ENCODE peak calls at places on chromosomes 16 and 17, in nine cellular contexts. One of them, this sample, is unnamed.

GRCh38 chr16:31141489-31142108 is 6.1 kb upstream of the PRSS8 start:
- DNase-seq in left cardiac atrium: no peak
- DNase-seq in stimulated activated naive CD8-positive, alpha-beta T cell treated with anti-CD3 and anti-CD28 coated beads, Interleukin-15, Interleukin-2, amounts not matched to agents 100 U/mL and 50 U/mL, for 24 hours: peak
- DNase-seq in Ammon's horn: no peak
- DNase-seq in NCI-H748 treated with DMSO at 0.1 percent for 48 hours: no peak
- DNase-seq in activated CD4-positive, alpha-beta memory T cell treated with anti-CD3 and anti-CD28 coated beads for 36 hours: peak
- DNase-seq in NCI-H2081: no peak
- DNase-seq in AML-193: no peak
- DNase-seq in nucleus accumbens: peak
- DNase-seq in this sample: peak

GRCh38 chr16:89922477-89922883 is 662 bp upstream of the TUBB3 start:
- DNase-seq in stimulated activated naive CD8-positive, alpha-beta T cell treated with anti-CD3 and anti-CD28 coated beads, Interleukin-15, Interleukin-2, amounts not matched to agents 100 U/mL and 50 U/mL, for 24 hours: peak
- DNase-seq in NCI-H2081: no peak
- DNase-seq in Ammon's horn: no peak
- DNase-seq in AML-193: no peak
- DNase-seq in left cardiac atrium: peak
- DNase-seq in nucleus accumbens: peak
- DNase-seq in NCI-H748 treated with DMSO at 0.1 percent for 48 hours: no peak
- DNase-seq in activated CD4-positive, alpha-beta memory T cell treated with anti-CD3 and anti-CD28 coated beads for 36 hours: peak
- DNase-seq in this sample: peak

GRCh38 chr17:62194401-62194800 is 129.3 kb upstream of the MED13 start:
- DNase-seq in Ammon's horn: no peak
- DNase-seq in nucleus accumbens: no peak
- DNase-seq in left cardiac atrium: no peak
- DNase-seq in NCI-H2081: no peak
- DNase-seq in stimulated activated naive CD8-positive, alpha-beta T cell treated with anti-CD3 and anti-CD28 coated beads, Interleukin-15, Interleukin-2, amounts not matched to agents 100 U/mL and 50 U/mL, for 24 hours: no peak
- DNase-seq in NCI-H748 treated with DMSO at 0.1 percent for 48 hours: no peak
- DNase-seq in AML-193: no peak
- DNase-seq in activated CD4-positive, alpha-beta memory T cell treated with anti-CD3 and anti-CD28 coated beads for 36 hours: no peak
- DNase-seq in this sample: no peak

GRCh38 chr17:46915596-46915995 is 7.4 kb upstream of the GOSR2 start:
- DNase-seq in AML-193: no peak
- DNase-seq in stimulated activated naive CD8-positive, alpha-beta T cell treated with anti-CD3 and anti-CD28 coated beads, Interleukin-15, Interleukin-2, amounts not matched to agents 100 U/mL and 50 U/mL, for 24 hours: no peak
- DNase-seq in nucleus accumbens: no peak
- DNase-seq in activated CD4-positive, alpha-beta memory T cell treated with anti-CD3 and anti-CD28 coated beads for 36 hours: no peak
- DNase-seq in Ammon's horn: no peak
- DNase-seq in NCI-H748 treated with DMSO at 0.1 percent for 48 hours: no peak
- DNase-seq in left cardiac atrium: no peak
- DNase-seq in NCI-H2081: no peak
- DNase-seq in this sample: no peak

GRCh38 chr17:74202879-74203432 is 522 bp upstream of the RPL38 start:
- DNase-seq in activated CD4-positive, alpha-beta memory T cell treated with anti-CD3 and anti-CD28 coated beads for 36 hours: no peak
- DNase-seq in AML-193: no peak
- DNase-seq in nucleus accumbens: no peak
- DNase-seq in NCI-H2081: no peak
- DNase-seq in stimulated activated naive CD8-positive, alpha-beta T cell treated with anti-CD3 and anti-CD28 coated beads, Interleukin-15, Interleukin-2, amounts not matched to agents 100 U/mL and 50 U/mL, for 24 hours: no peak
- DNase-seq in NCI-H748 treated with DMSO at 0.1 percent for 48 hours: no peak
- DNase-seq in Ammon's horn: no peak
- DNase-seq in left cardiac atrium: no peak
- DNase-seq in this sample: no peak

GRCh38 chr16:30351586-30352419 is 3.3 kb downstream of the CD2BP2 start:
- DNase-seq in AML-193: no peak
- DNase-seq in stimulated activated naive CD8-positive, alpha-beta T cell treated with anti-CD3 and anti-CD28 coated beads, Interleukin-15, Interleukin-2, amounts not matched to agents 100 U/mL and 50 U/mL, for 24 hours: no peak
- DNase-seq in nucleus accumbens: peak
- DNase-seq in Ammon's horn: peak
- DNase-seq in NCI-H748 treated with DMSO at 0.1 percent for 48 hours: no peak
- DNase-seq in activated CD4-positive, alpha-beta memory T cell treated with anti-CD3 and anti-CD28 coated beads for 36 hours: no peak
- DNase-seq in left cardiac atrium: peak
- DNase-seq in NCI-H2081: no peak
- DNase-seq in this sample: no peak

GRCh38 chr17:62910277-62910676 is 55.8 kb upstream of the TANC2 start:
- DNase-seq in AML-193: no peak
- DNase-seq in stimulated activated naive CD8-positive, alpha-beta T cell treated with anti-CD3 and anti-CD28 coated beads, Interleukin-15, Interleukin-2, amounts not matched to agents 100 U/mL and 50 U/mL, for 24 hours: no peak
- DNase-seq in NCI-H748 treated with DMSO at 0.1 percent for 48 hours: no peak
- DNase-seq in left cardiac atrium: no peak
- DNase-seq in activated CD4-positive, alpha-beta memory T cell treated with anti-CD3 and anti-CD28 coated beads for 36 hours: no peak
- DNase-seq in nucleus accumbens: no peak
- DNase-seq in NCI-H2081: no peak
- DNase-seq in Ammon's horn: no peak
- DNase-seq in this sample: no peak

GRCh38 chr16:51084074-51084928 is 66.8 kb downstream of the SALL1 start:
- DNase-seq in NCI-H2081: no peak
- DNase-seq in activated CD4-positive, alpha-beta memory T cell treated with anti-CD3 and anti-CD28 coated beads for 36 hours: no peak
- DNase-seq in nucleus accumbens: no peak
- DNase-seq in stimulated activated naive CD8-positive, alpha-beta T cell treated with anti-CD3 and anti-CD28 coated beads, Interleukin-15, Interleukin-2, amounts not matched to agents 100 U/mL and 50 U/mL, for 24 hours: no peak
- DNase-seq in NCI-H748 treated with DMSO at 0.1 percent for 48 hours: no peak
- DNase-seq in AML-193: no peak
- DNase-seq in left cardiac atrium: no peak
- DNase-seq in Ammon's horn: no peak
- DNase-seq in this sample: no peak

GRCh38 chr17:73798111-73798748 is 154.0 kb upstream of the SDK2 start:
- DNase-seq in left cardiac atrium: no peak
- DNase-seq in NCI-H2081: no peak
- DNase-seq in NCI-H748 treated with DMSO at 0.1 percent for 48 hours: peak
- DNase-seq in activated CD4-positive, alpha-beta memory T cell treated with anti-CD3 and anti-CD28 coated beads for 36 hours: no peak
- DNase-seq in AML-193: no peak
- DNase-seq in Ammon's horn: no peak
- DNase-seq in stimulated activated naive CD8-positive, alpha-beta T cell treated with anti-CD3 and anti-CD28 coated beads, Interleukin-15, Interleukin-2, amounts not matched to agents 100 U/mL and 50 U/mL, for 24 hours: no peak
- DNase-seq in nucleus accumbens: no peak
- DNase-seq in this sample: no peak

GRCh38 chr17:13024526-13025263 is 6.9 kb upstream of the ELAC2 start:
- DNase-seq in activated CD4-positive, alpha-beta memory T cell treated with anti-CD3 and anti-CD28 coated beads for 36 hours: peak
- DNase-seq in nucleus accumbens: peak
- DNase-seq in AML-193: peak
- DNase-seq in left cardiac atrium: peak
- DNase-seq in stimulated activated naive CD8-positive, alpha-beta T cell treated with anti-CD3 and anti-CD28 coated beads, Interleukin-15, Interleukin-2, amounts not matched to agents 100 U/mL and 50 U/mL, for 24 hours: peak
- DNase-seq in NCI-H748 treated with DMSO at 0.1 percent for 48 hours: peak
- DNase-seq in Ammon's horn: peak
- DNase-seq in NCI-H2081: peak
- DNase-seq in this sample: peak

GRCh38 chr16:57167951-57168350 is 17.9 kb downstream of the PSME3IP1 start:
- DNase-seq in AML-193: peak
- DNase-seq in activated CD4-positive, alpha-beta memory T cell treated with anti-CD3 and anti-CD28 coated beads for 36 hours: no peak
- DNase-seq in NCI-H748 treated with DMSO at 0.1 percent for 48 hours: no peak
- DNase-seq in stimulated activated naive CD8-positive, alpha-beta T cell treated with anti-CD3 and anti-CD28 coated beads, Interleukin-15, Interleukin-2, amounts not matched to agents 100 U/mL and 50 U/mL, for 24 hours: no peak
- DNase-seq in nucleus accumbens: no peak
- DNase-seq in NCI-H2081: peak
- DNase-seq in left cardiac atrium: no peak
- DNase-seq in Ammon's horn: peak
- DNase-seq in this sample: no peak

GRCh38 chr16:25217921-25218320 is 1.2 kb downstream of the AQP8 start:
- DNase-seq in stimulated activated naive CD8-positive, alpha-beta T cell treated with anti-CD3 and anti-CD28 coated beads, Interleukin-15, Interleukin-2, amounts not matched to agents 100 U/mL and 50 U/mL, for 24 hours: no peak
- DNase-seq in nucleus accumbens: no peak
- DNase-seq in NCI-H2081: no peak
- DNase-seq in left cardiac atrium: no peak
- DNase-seq in activated CD4-positive, alpha-beta memory T cell treated with anti-CD3 and anti-CD28 coated beads for 36 hours: no peak
- DNase-seq in Ammon's horn: no peak
- DNase-seq in NCI-H748 treated with DMSO at 0.1 percent for 48 hours: no peak
- DNase-seq in AML-193: no peak
- DNase-seq in this sample: no peak

GRCh38 chr17:79749156-79749815 is 18.5 kb downstream of the ENPP7 start:
- DNase-seq in nucleus accumbens: no peak
- DNase-seq in activated CD4-positive, alpha-beta memory T cell treated with anti-CD3 and anti-CD28 coated beads for 36 hours: no peak
- DNase-seq in NCI-H2081: no peak
- DNase-seq in NCI-H748 treated with DMSO at 0.1 percent for 48 hours: no peak
- DNase-seq in Ammon's horn: no peak
- DNase-seq in stimulated activated naive CD8-positive, alpha-beta T cell treated with anti-CD3 and anti-CD28 coated beads, Interleukin-15, Interleukin-2, amounts not matched to agents 100 U/mL and 50 U/mL, for 24 hours: no peak
- DNase-seq in AML-193: no peak
- DNase-seq in left cardiac atrium: no peak
- DNase-seq in this sample: no peak

GRCh38 chr17:7260601-7261376 is 1.5 kb downstream of the CLDN7 start:
- DNase-seq in left cardiac atrium: no peak
- DNase-seq in AML-193: no peak
- DNase-seq in nucleus accumbens: no peak
- DNase-seq in NCI-H2081: peak
- DNase-seq in NCI-H748 treated with DMSO at 0.1 percent for 48 hours: peak
- DNase-seq in activated CD4-positive, alpha-beta memory T cell treated with anti-CD3 and anti-CD28 coated beads for 36 hours: peak
- DNase-seq in Ammon's horn: no peak
- DNase-seq in stimulated activated naive CD8-positive, alpha-beta T cell treated with anti-CD3 and anti-CD28 coated beads, Interleukin-15, Interleukin-2, amounts not matched to agents 100 U/mL and 50 U/mL, for 24 hours: peak
- DNase-seq in this sample: peak

GRCh38 chr16:30399435-30400186 is 4.4 kb downstream of the ZNF48 start:
- DNase-seq in AML-193: no peak
- DNase-seq in left cardiac atrium: no peak
- DNase-seq in Ammon's horn: no peak
- DNase-seq in stimulated activated naive CD8-positive, alpha-beta T cell treated with anti-CD3 and anti-CD28 coated beads, Interleukin-15, Interleukin-2, amounts not matched to agents 100 U/mL and 50 U/mL, for 24 hours: no peak
- DNase-seq in activated CD4-positive, alpha-beta memory T cell treated with anti-CD3 and anti-CD28 coated beads for 36 hours: no peak
- DNase-seq in NCI-H748 treated with DMSO at 0.1 percent for 48 hours: no peak
- DNase-seq in nucleus accumbens: no peak
- DNase-seq in NCI-H2081: no peak
- DNase-seq in this sample: no peak

GRCh38 chr16:2912330-2913199 is 834 bp downstream of the FLYWCH1 start:
- DNase-seq in activated CD4-positive, alpha-beta memory T cell treated with anti-CD3 and anti-CD28 coated beads for 36 hours: peak
- DNase-seq in Ammon's horn: peak
- DNase-seq in AML-193: no peak
- DNase-seq in nucleus accumbens: peak
- DNase-seq in stimulated activated naive CD8-positive, alpha-beta T cell treated with anti-CD3 and anti-CD28 coated beads, Interleukin-15, Interleukin-2, amounts not matched to agents 100 U/mL and 50 U/mL, for 24 hours: peak
- DNase-seq in NCI-H2081: no peak
- DNase-seq in NCI-H748 treated with DMSO at 0.1 percent for 48 hours: no peak
- DNase-seq in left cardiac atrium: no peak
- DNase-seq in this sample: peak

GRCh38 chr16:28062261-28063046 is 1.1 kb downstream of the GSG1L start:
- DNase-seq in NCI-H748 treated with DMSO at 0.1 percent for 48 hours: no peak
- DNase-seq in nucleus accumbens: no peak
- DNase-seq in stimulated activated naive CD8-positive, alpha-beta T cell treated with anti-CD3 and anti-CD28 coated beads, Interleukin-15, Interleukin-2, amounts not matched to agents 100 U/mL and 50 U/mL, for 24 hours: no peak
- DNase-seq in activated CD4-positive, alpha-beta memory T cell treated with anti-CD3 and anti-CD28 coated beads for 36 hours: no peak
- DNase-seq in AML-193: no peak
- DNase-seq in Ammon's horn: no peak
- DNase-seq in NCI-H2081: no peak
- DNase-seq in left cardiac atrium: no peak
- DNase-seq in this sample: no peak

GRCh38 chr16:15535772-15536171 is 101.4 kb downstream of the BMERB1 start:
- DNase-seq in nucleus accumbens: no peak
- DNase-seq in left cardiac atrium: no peak
- DNase-seq in NCI-H2081: no peak
- DNase-seq in AML-193: no peak
- DNase-seq in activated CD4-positive, alpha-beta memory T cell treated with anti-CD3 and anti-CD28 coated beads for 36 hours: no peak
- DNase-seq in NCI-H748 treated with DMSO at 0.1 percent for 48 hours: no peak
- DNase-seq in Ammon's horn: no peak
- DNase-seq in stimulated activated naive CD8-positive, alpha-beta T cell treated with anti-CD3 and anti-CD28 coated beads, Interleukin-15, Interleukin-2, amounts not matched to agents 100 U/mL and 50 U/mL, for 24 hours: no peak
- DNase-seq in this sample: no peak

This sample was measured in activated CD4-positive, alpha-beta T cell treated with anti-CD3 and anti-CD28 coated beads for 36 hours.